ENCODE peak calls at places on chromosomes 6 and 20, in nine cellular contexts. P is NCI-H187, U is left ventricle myocardium inferior, L is mesenchymal stem cell, W is cardiac muscle cell, X is mesothelial cell of epicardium, H is right cardiac atrium, B is NCI-H2029 treated with DMSO at 0.1 percent for 48 hours, G is NCI-H1436. E is an unnamed sample.

GRCh38 chr6:34517461-34517868 is 38.7 kb downstream of the SPDEF start:
- DNase-seq in P (no peak), U (peak), L (no peak), W (no peak), X (no peak), H (no peak), B (no peak), G (no peak), E (no peak)

GRCh38 chr6:12148317-12148801 is 136.2 kb downstream of the HIVEP1 start:
- DNase-seq in P (no peak), U (no peak), L (peak), W (peak), X (no peak), H (no peak), B (no peak), G (no peak), E (peak)

GRCh38 chr20:44637490-44638372 is 13.8 kb downstream of the ADA start:
- DNase-seq in P (no peak), U (peak), L (no peak), W (peak), X (no peak), H (peak), B (no peak), G (no peak), E (no peak)

GRCh38 chr20:49399329-49399728 is 83.1 kb downstream of the KCNB1 start:
- DNase-seq in P (no peak), U (no peak), L (no peak), W (peak), X (no peak), H (peak), B (peak), G (no peak), E (no peak)

GRCh38 chr6:132812255-132812732 is 2.1 kb upstream of the RPS12 start:
- DNase-seq in P (no peak), U (no peak), L (peak), W (peak), X (no peak), H (no peak), B (peak), G (no peak), E (no peak)

GRCh38 chr6:56913276-56914138 is 41.4 kb upstream of the BEND6 start:
- DNase-seq in P (no peak), U (no peak), L (no peak), W (peak), X (no peak), H (no peak), B (no peak), G (no peak), E (no peak)

GRCh38 chr20:53660078-53660909 is 66.7 kb upstream of the ZNF217 start:
- DNase-seq in P (no peak), U (no peak), L (peak), W (peak), X (no peak), H (peak), B (no peak), G (no peak), E (no peak)

GRCh38 chr6:18413320-18413830 is 26.2 kb downstream of the RNF144B start:
- DNase-seq in P (no peak), U (no peak), L (no peak), W (no peak), X (no peak), H (no peak), B (no peak), G (no peak), E (no peak)

GRCh38 chr20:59810376-59811187 is 122.9 kb downstream of the SYCP2 start:
- DNase-seq in P (no peak), U (no peak), L (no peak), W (no peak), X (peak), H (no peak), B (no peak), G (no peak), E (no peak)

GRCh38 chr20:18657575-18657974 is 69.7 kb downstream of the DTD1 start:
- DNase-seq in P (no peak), U (no peak), L (no peak), W (peak), X (no peak), H (peak), B (no peak), G (no peak), E (no peak)

GRCh38 chr6:52491203-52492069 is 71.3 kb downstream of the EFHC1 start:
- DNase-seq in P (no peak), U (no peak), L (peak), W (no peak), X (no peak), H (peak), B (no peak), G (no peak), E (no peak)

GRCh38 chr6:122033564-122034181 is 365.8 kb upstream of the HSF2 start:
- DNase-seq in P (no peak), U (no peak), L (peak), W (peak), X (no peak), H (no peak), B (peak), G (peak), E (no peak)

GRCh38 chr6:99736302-99736701 is 129.7 kb downstream of the PRDM13 start:
- DNase-seq in P (no peak), U (no peak), L (no peak), W (no peak), X (no peak), H (no peak), B (no peak), G (peak), E (no peak)

GRCh38 chr20:46631874-46632446 is 19.3 kb downstream of the SLC13A3 start:
- DNase-seq in P (no peak), U (no peak), L (no peak), W (no peak), X (no peak), H (no peak), B (no peak), G (no peak), E (no peak)

GRCh38 chr6:5580736-5581568 is 319.6 kb downstream of the FARS2 start:
- DNase-seq in P (no peak), U (no peak), L (no peak), W (no peak), X (no peak), H (no peak), B (no peak), G (no peak), E (no peak)

GRCh38 chr6:155054851-155055250 is 59.7 kb downstream of the TIAM2 start:
- DNase-seq in P (no peak), U (no peak), L (no peak), W (no peak), X (no peak), H (no peak), B (no peak), G (no peak), E (no peak)

GRCh38 chr20:48717959-48718223 is 109.9 kb downstream of the PREX1 start:
- DNase-seq in P (no peak), U (no peak), L (no peak), W (no peak), X (no peak), H (no peak), B (no peak), G (no peak), E (no peak)

GRCh38 chr6:154805288-154805911 is 72.2 kb downstream of the SCAF8 start:
- DNase-seq in P (no peak), U (no peak), L (peak), W (peak), X (no peak), H (no peak), B (no peak), G (peak), E (no peak)

GRCh38 chr20:2871555-2872303 is 1.6 kb upstream of the PTPRA start:
- DNase-seq in P (no peak), U (no peak), L (peak), W (no peak), X (no peak), H (no peak), B (no peak), G (no peak), E (no peak)

GRCh38 chr6:33213989-33214335 is 5.7 kb downstream of the RING1 start:
- DNase-seq in P (no peak), U (no peak), L (no peak), W (no peak), X (no peak), H (peak), B (no peak), G (no peak), E (no peak)

GRCh38 chr6:5412017-5412416 is 150.7 kb downstream of the FARS2 start:
- DNase-seq in P (no peak), U (no peak), L (no peak), W (no peak), X (no peak), H (no peak), B (no peak), G (no peak), E (no peak)

E was measured in AG04449.